ENCODE peak calls at places on chromosomes 7 and 10, in six cellular contexts. C, W, P, S, E and Z are unnamed samples.

GRCh38 chr10:63760034-63760707 is 239.0 kb downstream of the REEP3 start:
- DNase-seq in C (no peak), W (no peak), P (no peak), S (no peak), E (no peak), Z (no peak)

GRCh38 chr10:78178940-78179339 is 145.3 kb downstream of the RPS24 start:
- DNase-seq in C (no peak), W (no peak), P (no peak), S (no peak), E (no peak), Z (no peak)

GRCh38 chr7:82396343-82396742 is 47.2 kb downstream of the CACNA2D1 start:
- DNase-seq in C (no peak), W (no peak), P (no peak), S (no peak), E (no peak), Z (peak; percentile 15)

GRCh38 chr10:279655-280054 is 144.4 kb downstream of the ZMYND11 start:
- DNase-seq in C (no peak), W (no peak), P (no peak), S (no peak), E (no peak), Z (no peak)

GRCh38 chr7:88344956-88345832 is 38.5 kb upstream of the STEAP4 start:
- DNase-seq in C (peak; percentile 84), W (no peak), P (no peak), S (no peak), E (no peak), Z (peak; percentile 69)

GRCh38 chr7:95608344-95609173 is 12.2 kb upstream of the PDK4 start:
- DNase-seq in C (peak; percentile 96), W (peak; percentile 64), P (peak; percentile 64), S (peak; percentile 93), E (no peak), Z (no peak)

GRCh38 chr7:151783958-151784575 is 92.8 kb downstream of the PRKAG2 start:
- DNase-seq in C (no peak), W (no peak), P (no peak), S (no peak), E (no peak), Z (no peak)

GRCh38 chr7:98251251-98251843 is 685 bp downstream of the TECPR1 start:
- DNase-seq in C (no peak), W (no peak), P (peak; percentile 70), S (peak; percentile 10), E (peak; percentile 95), Z (no peak)

GRCh38 chr7:148515728-148516715 is 74.5 kb upstream of the C7orf33 start:
- DNase-seq in C (no peak), W (no peak), P (no peak), S (no peak), E (no peak), Z (no peak)